ENCODE peak calls at places on chromosomes 2 and 18, in five cellular contexts. O is BE2C, E is LNCaP clone FGC, U is heart left ventricle, A is fibroblast of mammary gland. M is an unnamed sample.

GRCh38 chr2:156803243-156803642 is 367.1 kb downstream of the GPD2 start:
- DNase-seq in A (no peak), E (no peak), O (peak), U (no peak), M (no peak)

GRCh38 chr2:157625311-157625710 is 3.4 kb downstream of the ACVR1C start:
- DNase-seq in E (no peak), U (no peak), A (peak), O (no peak), M (no peak)

GRCh38 chr2:152925540-152926448 is 207.4 kb downstream of the ARL6IP6 start:
- DNase-seq in O (peak), U (peak), E (peak), A (peak), M (peak)

GRCh38 chr2:113116100-113116958 is 11.1 kb upstream of the IL1RN start:
- DNase-seq in E (no peak), U (no peak), A (peak), O (no peak), M (peak)

GRCh38 chr2:38145226-38145625 is 69.3 kb upstream of the CYP1B1 start:
- DNase-seq in U (no peak), E (no peak), O (no peak), A (peak), M (no peak)

GRCh38 chr2:44843086-44843485 is 98.4 kb upstream of the SIX3 start:
- DNase-seq in O (no peak), U (no peak), E (no peak), A (no peak), M (no peak)

GRCh38 chr2:160752475-160753330 is 259.1 kb upstream of the RBMS1 start:
- DNase-seq in U (no peak), E (no peak), O (no peak), A (peak), M (no peak)

GRCh38 chr2:36677386-36677785 is 19.1 kb upstream of the VIT start:
- DNase-seq in O (no peak), U (no peak), E (no peak), A (no peak), M (no peak)

GRCh38 chr2:231300020-231300721 is 95.3 kb upstream of the B3GNT7 start:
- DNase-seq in A (no peak), O (no peak), U (no peak), E (peak), M (no peak)

GRCh38 chr2:17104454-17104853 is 413.8 kb downstream of the RAD51AP2 start:
- DNase-seq in E (no peak), A (peak), U (no peak), O (no peak), M (peak)

GRCh38 chr2:19364014-19364413 is 5.6 kb upstream of the OSR1 start:
- DNase-seq in U (no peak), E (no peak), A (no peak), O (no peak), M (no peak)

GRCh38 chr2:156306821-156307220 is 25.7 kb downstream of the NR4A2 start:
- DNase-seq in U (no peak), E (no peak), O (no peak), A (no peak), M (no peak)

GRCh38 chr2:129767987-129768386 is 211.5 kb upstream of the RAB6C start:
- DNase-seq in A (no peak), O (no peak), U (no peak), E (no peak), M (no peak)

GRCh38 chr2:70089220-70089945 is 2.1 kb downstream of the PCBP1 start:
- DNase-seq in A (peak), E (no peak), U (peak), O (peak), M (peak)

GRCh38 chr18:74082476-74083070 is 65.1 kb downstream of the FBXO15 start:
- DNase-seq in U (no peak), A (peak), O (peak), E (peak), M (peak)

GRCh38 chr2:201120500-201120899 is 4.5 kb downstream of the CFLAR start:
- DNase-seq in A (no peak), E (no peak), O (no peak), U (no peak), M (no peak)

GRCh38 chr18:33577688-33578370 is at the start of gene ASXL3:
- DNase-seq in E (no peak), A (no peak), U (peak), O (peak), M (peak)

GRCh38 chr2:86049529-86049928 is 56.2 kb downstream of the POLR1A start:
- DNase-seq in A (no peak), U (no peak), O (no peak), E (no peak), M (no peak)

GRCh38 chr18:77114564-77115391 is 17.8 kb downstream of the MBP start:
- DNase-seq in E (peak), U (peak), O (no peak), A (peak), M (no peak)

DNA sequence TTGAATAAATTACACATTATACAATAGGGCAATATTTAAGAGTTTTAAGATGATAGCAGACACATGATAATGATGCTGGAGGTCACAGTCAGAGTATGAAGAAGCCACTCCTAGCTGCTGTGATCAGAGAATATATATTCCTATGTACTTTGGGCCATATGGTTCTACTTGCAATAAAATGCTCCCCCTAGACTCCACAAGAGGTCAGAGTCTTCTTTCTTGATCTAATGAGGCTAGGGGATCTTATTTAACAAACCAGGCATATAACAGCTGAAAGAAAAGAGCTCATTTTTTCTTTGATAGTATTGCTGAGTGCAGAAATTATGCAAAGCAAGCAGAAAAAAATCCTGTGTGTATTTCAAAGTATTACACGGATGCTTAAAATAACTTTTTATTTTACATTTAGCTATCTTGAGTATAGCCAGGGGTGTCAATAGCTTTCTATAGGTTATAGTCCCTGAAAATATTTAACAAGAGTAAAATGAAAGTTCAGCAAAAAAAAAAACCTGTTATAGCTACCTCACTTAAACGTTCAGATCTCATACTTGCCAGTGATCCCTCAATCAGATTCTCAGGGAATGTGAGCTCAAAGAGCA is 748.7 kb upstream of the CHAC2 start:
- DNase-seq in A (peak), O (no peak), E (no peak), U (no peak), M (no peak)
- TF ChIP-seq CTCF in A (peak), O (peak), E (peak), U (no peak), M (no peak)

DNA sequence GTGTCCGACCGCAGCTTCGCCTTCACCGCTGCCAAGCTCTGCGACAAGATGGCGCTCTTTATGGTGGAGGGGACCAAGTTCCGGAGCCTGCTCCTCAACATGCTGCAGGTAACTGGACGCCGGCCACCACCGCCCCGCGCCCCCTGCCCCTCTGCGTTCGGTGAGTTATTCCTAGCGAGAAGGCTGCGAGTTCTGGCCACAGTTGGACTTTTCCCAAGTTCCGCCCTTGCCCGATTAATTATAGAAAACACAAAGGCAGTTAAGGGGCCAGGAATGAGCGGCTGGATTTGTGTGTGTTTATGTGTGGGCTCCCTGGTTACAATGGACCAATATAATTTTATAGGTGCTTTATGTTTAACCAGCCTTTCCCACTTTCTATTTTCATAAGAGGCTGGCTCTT is 189.2 kb downstream of the SMAD7 start:
- DNase-seq in O (no peak), E (no peak), A (no peak), U (no peak), M (no peak)
- H3K4me3 ChIP-seq in O (no peak), E (no peak), A (no peak), U (no peak), M (no peak)

DNA sequence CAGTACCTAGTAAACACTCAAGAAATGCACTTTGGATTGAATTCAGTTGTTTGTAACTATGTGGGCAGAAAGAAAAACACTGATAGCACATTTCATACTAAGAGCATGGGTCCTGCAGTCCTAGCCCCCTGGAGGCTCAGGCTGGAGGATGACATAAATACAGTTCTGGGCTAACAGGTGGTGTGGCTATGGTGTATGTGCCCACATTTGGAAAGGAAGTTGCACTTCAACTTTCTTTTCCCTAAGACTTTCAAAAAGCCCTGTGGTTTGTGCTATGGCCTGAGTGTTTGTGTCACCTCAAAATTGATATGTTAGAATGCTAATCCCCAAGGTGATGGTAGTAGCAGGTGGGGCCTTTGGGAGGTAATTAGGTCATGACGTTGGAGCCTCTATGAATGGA is 218.2 kb downstream of the CDCA7 start:
- DNase-seq in U (no peak), A (no peak), O (no peak), E (no peak), M (peak)
- TF ChIP-seq CTCF in U (no peak), A (no peak), O (no peak), E (no peak), M (no peak)

GRCh38 chr2:173986805-173987204 is 21.6 kb upstream of the SP3 start:
- DNase-seq in E (no peak), U (peak), O (no peak), A (peak), M (no peak)

GRCh38 chr2:173991857-173992588 is 26.9 kb upstream of the SP3 start:
- DNase-seq in E (no peak), A (peak), O (peak), U (peak), M (peak)

GRCh38 chr2:173989160-173989885 is 24.1 kb upstream of the SP3 start:
- DNase-seq in O (no peak), U (no peak), E (no peak), A (no peak), M (peak)

GRCh38 chr2:173990970-173991819 is 26.0 kb upstream of the SP3 start:
- DNase-seq in E (no peak), O (peak), A (peak), U (peak), M (peak)

GRCh38 chr2:173989886-173990744 is 24.9 kb upstream of the SP3 start:
- DNase-seq in A (no peak), E (no peak), U (peak), O (no peak), M (peak)
- H3K4me3 ChIP-seq in A (no peak), E (no peak), U (peak), O (no peak), M (no peak)

GRCh38 chr18:28684746-28685145 is 507.8 kb upstream of the CDH2 start:
- DNase-seq in A (peak), O (no peak), U (no peak), E (no peak), M (no peak)

GRCh38 chr18:28690836-28691835 is 514.2 kb upstream of the CDH2 start:
- DNase-seq in A (peak), U (no peak), O (no peak), E (no peak), M (no peak)

GRCh38 chr18:28689591-28689990 is 512.7 kb upstream of the CDH2 start:
- DNase-seq in O (no peak), A (peak), E (no peak), U (no peak), M (no peak)

GRCh38 chr18:28692337-28692736 is 515.4 kb upstream of the CDH2 start:
- DNase-seq in A (no peak), E (no peak), U (no peak), O (no peak), M (no peak)

DNA sequence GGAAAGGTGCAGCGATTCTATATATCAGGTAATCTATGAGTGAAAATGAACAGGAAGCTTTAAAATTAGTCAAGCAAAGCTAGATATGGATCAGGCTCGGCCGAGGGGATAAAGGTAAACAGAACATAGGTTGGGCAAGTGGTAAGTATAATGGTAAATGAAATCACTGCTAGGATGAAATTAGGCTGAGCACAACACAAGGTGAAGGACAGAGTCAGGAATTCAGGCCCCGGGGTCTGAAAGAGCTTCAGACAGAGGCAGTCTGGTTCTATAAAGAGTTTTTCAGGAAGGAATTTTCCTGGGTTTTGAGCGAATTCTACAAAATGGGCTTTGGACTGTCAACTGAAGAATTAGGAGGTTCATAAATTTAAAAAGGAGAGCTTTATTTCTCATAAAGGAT is 513.2 kb upstream of the CDH2 start:
- DNase-seq in A (no peak), O (no peak), E (no peak), U (no peak), M (no peak)
- TF ChIP-seq CTCF in A (no peak), O (no peak), E (no peak), U (no peak), M (no peak)

GRCh38 chr2:223944704-223945531 is at the start of gene WDFY1:
- DNase-seq in U (peak), O (peak), A (peak), E (no peak), M (peak)

GRCh38 chr2:223941579-223942277 is 3.4 kb downstream of the WDFY1 start:
- DNase-seq in E (no peak), A (peak), O (no peak), U (no peak), M (peak)

GRCh38 chr2:223944166-223944703 is 900 bp downstream of the WDFY1 start:
- DNase-seq in E (no peak), A (no peak), U (peak), O (peak), M (peak)

GRCh38 chr2:223943561-223944008 is 1.6 kb downstream of the WDFY1 start:
- DNase-seq in E (no peak), U (no peak), A (peak), O (no peak), M (no peak)

DNA sequence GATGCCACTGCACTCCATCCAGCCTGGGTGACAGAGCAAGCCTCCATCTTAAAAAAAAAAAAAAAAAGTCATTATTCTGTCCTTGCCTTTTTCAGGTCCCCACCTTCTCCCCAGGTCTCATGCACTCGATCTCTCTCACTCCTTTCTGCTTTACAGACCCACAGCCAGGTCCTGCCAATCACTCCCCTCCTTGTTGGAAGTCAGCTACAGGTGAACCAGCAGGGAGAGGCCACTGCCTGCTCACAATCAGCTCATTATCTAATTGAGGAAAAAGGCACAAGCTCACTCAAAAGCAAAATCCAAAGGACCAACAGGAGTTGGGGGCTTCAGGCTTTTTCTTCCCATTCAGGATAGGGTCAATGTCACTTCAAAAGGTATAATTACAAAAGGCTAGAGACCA is 2.0 kb downstream of the WDFY1 start:
- DNase-seq in A (no peak), E (no peak), U (no peak), O (no peak), M (no peak)
- H3K4me3 ChIP-seq in A (peak), E (no peak), U (peak), O (peak), M (no peak)